ENCODE peak calls at places on chromosomes 16 and 17, in six cellular contexts. C is H1, Y is IMR-90, Q is neuronal stem cell, V is H9, O is trophoblast cell. H is an unnamed sample.

GRCh38 chr17:45376606-45377005 is 56.1 kb downstream of the ARHGAP27 start:
- DNase-seq in C (no peak), Y (no peak), Q (no peak), V (no peak), O (no peak), H (no peak)

GRCh38 chr16:73879621-73880020 is 417.0 kb upstream of the PSMD7 start:
- DNase-seq in C (no peak), Y (no peak), Q (no peak), V (no peak), O (no peak), H (no peak)

GRCh38 chr17:49146620-49147306 is 14.2 kb downstream of the B4GALNT2 start:
- DNase-seq in C (no peak), Y (peak), Q (no peak), V (no peak), O (peak), H (peak)

GRCh38 chr16:1812732-1813163 is 13.9 kb downstream of the HAGH start:
- DNase-seq in C (no peak), Y (peak), Q (no peak), V (peak), O (peak), H (peak)

GRCh38 chr16:54875443-54875842 is 55.2 kb upstream of the IRX5 start:
- DNase-seq in C (no peak), Y (no peak), Q (no peak), V (no peak), O (no peak), H (no peak)

GRCh38 chr17:76540381-76541300 is 797 bp downstream of the PRCD start:
- DNase-seq in C (peak), Y (peak), Q (peak), V (peak), O (peak), H (peak)

GRCh38 chr16:87350681-87351319 is 32.8 kb downstream of the FBXO31 start:
- DNase-seq in C (no peak), Y (peak), Q (no peak), V (no peak), O (no peak), H (peak)

GRCh38 chr16:30780021-30780420 is 7.0 kb downstream of the ZNF629 start:
- DNase-seq in C (no peak), Y (no peak), Q (no peak), V (no peak), O (no peak), H (no peak)

GRCh38 chr16:8430401-8430800 is 159.9 kb downstream of the TMEM114 start:
- DNase-seq in C (no peak), Y (no peak), Q (no peak), V (no peak), O (no peak), H (no peak)

GRCh38 chr16:72427786-72428480 is 256.0 kb upstream of the PMFBP1 start:
- DNase-seq in C (no peak), Y (no peak), Q (no peak), V (no peak), O (no peak), H (no peak)

GRCh38 chr16:75250809-75251279 is 580 bp downstream of the BCAR1 start:
- DNase-seq in C (no peak), Y (no peak), Q (no peak), V (no peak), O (no peak), H (peak)

GRCh38 chr16:75252049-75252864 is 833 bp upstream of the BCAR1 start:
- DNase-seq in C (no peak), Y (no peak), Q (no peak), V (no peak), O (no peak), H (no peak)

GRCh38 chr16:75254359-75254837 is 3.0 kb upstream of the BCAR1 start:
- DNase-seq in C (no peak), Y (peak), Q (no peak), V (peak), O (peak), H (peak)

GRCh38 chr16:75251280-75252048 is at the start of gene BCAR1:
- DNase-seq in C (peak), Y (peak), Q (peak), V (peak), O (peak), H (peak)

GRCh38 chr16:75252946-75253911 is 1.8 kb upstream of the BCAR1 start:
- DNase-seq in C (peak), Y (peak), Q (peak), V (peak), O (no peak), H (peak)
- H2AK5ac ChIP-seq in C (peak), Y (peak), Q (peak), V (no peak), O (peak), H (peak)

GRCh38 chr17:73542323-73542722 is 101.9 kb downstream of the SDK2 start:
- DNase-seq in C (no peak), Y (no peak), Q (no peak), V (no peak), O (no peak), H (no peak)
- H4K91ac ChIP-seq in C (peak), Y (no peak), Q (no peak), V (no peak), O (no peak), H (no peak)

DNA sequence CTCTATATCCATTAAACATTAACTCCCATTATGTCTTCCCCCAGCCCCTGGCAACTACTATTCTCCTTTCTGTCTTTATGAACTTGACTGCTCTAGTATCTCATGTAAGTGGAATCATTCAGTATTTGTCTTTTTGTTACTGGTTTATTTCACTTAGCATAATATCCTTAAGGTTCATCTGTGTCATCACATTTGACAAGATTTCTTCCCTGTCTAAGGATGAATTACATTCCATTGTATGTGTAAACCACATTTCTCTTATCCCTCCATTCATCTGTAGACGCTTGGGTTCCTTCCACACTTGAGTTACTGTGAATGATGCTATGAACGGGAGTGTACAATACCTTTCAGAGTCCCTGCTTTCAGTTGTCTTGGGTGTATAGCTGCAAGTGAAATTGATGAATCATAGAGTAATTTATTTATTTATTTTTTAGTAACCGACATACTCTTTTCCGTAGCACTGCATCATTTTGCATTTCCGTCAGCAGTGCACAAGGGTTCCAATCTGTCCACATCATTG is 399.7 kb upstream of the RBFOX1 start:
- DNase-seq in C (no peak), Y (no peak), Q (no peak), V (no peak), O (no peak), H (no peak)
- H2AK5ac ChIP-seq in C (no peak), Y (no peak), Q (no peak), V (no peak), O (no peak), H (no peak)

GRCh38 chr17:32240745-32241144 is 24.9 kb upstream of the RHBDL3 start:
- DNase-seq in C (no peak), Y (no peak), Q (no peak), V (peak), O (no peak), H (peak)
- H4K91ac ChIP-seq in C (no peak), Y (no peak), Q (no peak), V (no peak), O (no peak), H (no peak)

GRCh38 chr17:36934759-36935630 is 2.3 kb upstream of the LHX1 start:
- DNase-seq in C (no peak), Y (no peak), Q (no peak), V (peak), O (no peak), H (no peak)

GRCh38 chr17:36937961-36938565 is 788 bp downstream of the LHX1 start:
- DNase-seq in C (no peak), Y (peak), Q (no peak), V (peak), O (no peak), H (peak)

GRCh38 chr17:36935681-36936454 is 1.4 kb upstream of the LHX1 start:
- DNase-seq in C (no peak), Y (no peak), Q (no peak), V (peak), O (no peak), H (no peak)

GRCh38 chr17:36937001-36937960 is at the start of gene LHX1:
- DNase-seq in C (no peak), Y (no peak), Q (no peak), V (peak), O (no peak), H (no peak)

GRCh38 chr17:36936455-36936934 is 780 bp upstream of the LHX1 start:
- DNase-seq in C (no peak), Y (no peak), Q (no peak), V (peak), O (no peak), H (no peak)
- H2AK5ac ChIP-seq in C (no peak), Y (no peak), Q (no peak), V (no peak), O (no peak), H (no peak)

GRCh38 chr16:89473136-89473712 is 17.1 kb downstream of the ANKRD11 start:
- DNase-seq in C (no peak), Y (no peak), Q (no peak), V (no peak), O (no peak), H (no peak)

GRCh38 chr16:89476379-89476778 is 14.0 kb downstream of the ANKRD11 start:
- DNase-seq in C (no peak), Y (no peak), Q (no peak), V (no peak), O (peak), H (no peak)

GRCh38 chr16:89472711-89473075 is 17.7 kb downstream of the ANKRD11 start:
- DNase-seq in C (no peak), Y (no peak), Q (no peak), V (no peak), O (no peak), H (no peak)

GRCh38 chr16:89475144-89475543 is 15.2 kb downstream of the ANKRD11 start:
- DNase-seq in C (no peak), Y (no peak), Q (no peak), V (no peak), O (peak), H (no peak)

DNA sequence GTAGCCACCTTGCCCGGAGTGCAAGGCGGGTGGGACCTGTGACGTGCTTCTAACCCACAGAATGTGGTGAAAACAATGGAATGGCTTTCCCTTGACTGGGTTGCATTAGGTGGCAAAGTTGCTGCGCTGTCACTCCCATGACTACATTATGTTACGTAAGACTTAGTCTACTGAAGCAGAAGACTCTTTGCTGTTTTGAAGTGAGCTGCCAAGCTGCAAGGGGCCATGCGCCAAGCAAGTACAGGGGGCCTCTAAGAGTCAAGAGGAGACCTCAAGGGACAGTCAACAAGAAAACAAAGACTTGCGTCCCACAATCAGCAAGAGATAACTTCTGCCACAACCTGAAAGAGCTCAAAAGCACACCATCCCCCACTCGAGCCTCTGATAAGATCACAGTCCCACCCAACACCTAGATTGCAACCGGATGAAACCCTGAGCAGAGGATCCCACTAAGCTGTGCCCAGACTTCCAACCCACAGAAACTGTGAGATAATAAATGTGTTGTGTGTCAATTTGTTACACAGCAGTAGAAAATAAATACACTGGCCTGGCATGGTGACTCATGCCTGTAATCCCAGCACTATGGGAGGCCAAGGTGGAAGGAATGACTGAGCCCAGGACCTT is 16.5 kb downstream of the ANKRD11 start:
- DNase-seq in C (no peak), Y (peak), Q (no peak), V (no peak), O (peak), H (peak)
- H4K91ac ChIP-seq in C (no peak), Y (no peak), Q (no peak), V (no peak), O (no peak), H (no peak)

DNA sequence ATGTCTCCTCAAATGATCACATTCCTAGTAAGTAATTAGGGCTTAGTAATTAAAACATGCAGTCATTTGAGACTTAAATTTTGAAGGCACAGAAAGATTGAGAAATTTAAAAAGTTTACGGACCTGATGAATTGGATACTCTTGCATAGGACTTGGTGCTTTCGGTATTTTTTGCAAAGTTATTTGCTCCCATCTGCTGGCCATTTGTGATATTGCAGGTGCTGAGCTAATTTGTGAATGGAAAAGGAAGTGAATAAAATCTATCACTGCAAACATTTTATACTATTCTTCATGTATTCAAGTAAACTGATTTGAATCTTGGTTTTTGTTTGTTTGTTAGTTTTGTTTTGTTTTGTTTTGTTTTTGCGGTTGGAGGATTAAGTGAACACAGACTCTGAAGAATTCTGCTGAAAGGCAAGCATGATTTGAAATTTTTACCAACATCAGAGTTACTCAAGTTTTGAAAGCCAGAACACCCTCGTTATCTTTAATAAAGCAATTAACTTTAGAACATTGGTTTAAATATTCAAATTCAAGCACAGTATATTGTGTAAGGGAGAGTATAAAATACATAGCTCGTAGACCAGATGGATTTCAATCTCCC is 689.5 kb upstream of the RBFOX1 start:
- DNase-seq in C (no peak), Y (peak), Q (peak), V (peak), O (peak), H (peak)
- H2AK5ac ChIP-seq in C (no peak), Y (no peak), Q (no peak), V (no peak), O (no peak), H (no peak)

GRCh38 chr16:3119701-3120408 is 7.5 kb downstream of the ZNF205 start:
- DNase-seq in C (no peak), Y (no peak), Q (no peak), V (no peak), O (no peak), H (no peak)

GRCh38 chr16:3118204-3118790 is 5.9 kb downstream of the ZNF205 start:
- DNase-seq in C (no peak), Y (no peak), Q (no peak), V (no peak), O (no peak), H (no peak)

GRCh38 chr16:3120435-3120834 is 8.0 kb downstream of the ZNF205 start:
- DNase-seq in C (no peak), Y (no peak), Q (no peak), V (no peak), O (no peak), H (no peak)

GRCh38 chr16:3118846-3119245 is 6.5 kb downstream of the ZNF205 start:
- DNase-seq in C (no peak), Y (no peak), Q (no peak), V (no peak), O (no peak), H (no peak)

DNA sequence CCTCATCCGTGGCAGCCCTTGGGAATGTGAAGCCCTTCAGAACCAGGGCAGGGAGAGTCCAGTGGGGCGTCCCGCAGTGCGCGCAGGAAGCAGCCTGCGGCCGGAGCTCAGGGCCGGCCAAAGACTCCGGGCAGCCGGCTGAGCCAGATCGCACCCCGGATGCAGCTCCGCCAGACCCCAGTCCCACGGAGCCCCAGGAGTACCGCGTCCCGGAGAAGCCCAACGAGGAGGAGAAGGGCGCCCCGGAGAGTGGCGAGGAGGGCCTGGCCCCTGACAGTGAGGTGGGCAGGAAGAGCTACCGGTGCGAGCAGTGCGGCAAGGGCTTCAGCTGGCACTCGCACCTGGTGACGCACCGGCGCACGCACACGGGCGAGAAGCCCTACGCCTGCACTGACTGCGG is 6.9 kb downstream of the ZNF205 start:
- DNase-seq in C (no peak), Y (no peak), Q (no peak), V (no peak), O (no peak), H (no peak)
- H4K91ac ChIP-seq in C (no peak), Y (no peak), Q (no peak), V (no peak), O (no peak), H (peak)

GRCh38 chr17:73974536-73974935 is 228.9 kb upstream of the RPL38 start:
- DNase-seq in C (no peak), Y (no peak), Q (no peak), V (no peak), O (no peak), H (no peak)
- H2AK5ac ChIP-seq in C (no peak), Y (no peak), Q (no peak), V (no peak), O (no peak), H (no peak)